ENCODE peak calls at places on chromosomes 2 and 18, in four cellular contexts. D is Peyer's patch, B is upper lobe of left lung, Q is Panc1. X is an unnamed sample. For H3K4me1, the result is how much of the 10 kb centered on the place peaks cover.

GRCh38 chr2:191836471-191836852 is 10.4 kb downstream of the CAVIN2 start:
- DNase-seq in Q (no peak), D (no peak), B (no peak), X (no peak)

GRCh38 chr2:157480182-157480961 is 36.5 kb upstream of the CYTIP start:
- DNase-seq in Q (no peak), D (peak), B (peak), X (peak)

GRCh38 chr2:157329524-157329923 is 3.9 kb upstream of the ERMN start:
- DNase-seq in D (peak), Q (no peak), B (peak), X (no peak)

GRCh38 chr2:169877406-169877805 is 50.2 kb downstream of the UBR3 start:
- DNase-seq in Q (no peak), B (no peak), D (no peak), X (no peak)

GRCh38 chr2:119407430-119408220 is 24.0 kb upstream of the TMEM37 start:
- DNase-seq in B (peak), Q (peak), D (no peak), X (no peak)

GRCh38 chr2:151973901-151974199 is 125.0 kb downstream of the CACNB4 start:
- DNase-seq in D (no peak), B (no peak), Q (no peak), X (peak)

GRCh38 chr18:79620586-79621165 is 58.9 kb upstream of the CTDP1 start:
- DNase-seq in B (no peak), D (no peak), Q (no peak), X (no peak)

GRCh38 chr2:44120428-44120827 is 48.2 kb upstream of the PPM1B start:
- DNase-seq in Q (no peak), D (no peak), B (no peak), X (no peak)

GRCh38 chr2:112542974-112543760 is 902 bp downstream of the POLR1B start:
- DNase-seq in Q (peak), D (no peak), B (no peak), X (no peak)

GRCh38 chr2:189402932-189403331 is 38.3 kb upstream of the WDR75 start:
- DNase-seq in B (no peak), D (no peak), Q (no peak), X (no peak)

GRCh38 chr2:216116418-216116817 is 7.3 kb downstream of the XRCC5 start:
- DNase-seq in B (no peak), Q (no peak), D (no peak), X (no peak)

GRCh38 chr2:142189506-142189905 is 58.7 kb upstream of the LRP1B start:
- DNase-seq in D (no peak), B (no peak), Q (no peak), X (no peak)

GRCh38 chr2:31060397-31060796 is 77.8 kb downstream of the GALNT14 start:
- DNase-seq in Q (no peak), D (peak), B (no peak), X (no peak)

GRCh38 chr2:178143481-178143880 is 31.2 kb downstream of the RBM45 start:
- DNase-seq in D (no peak), B (no peak), Q (no peak), X (no peak)

GRCh38 chr2:222568866-222569265 is 87.0 kb downstream of the FARSB start:
- DNase-seq in B (no peak), D (no peak), Q (no peak), X (peak)

GRCh38 chr2:217064234-217065103 is 204.6 kb upstream of the TNP1 start:
- DNase-seq in D (no peak), Q (no peak), B (peak), X (peak)

GRCh38 chr2:9478526-9478925 is 4.2 kb downstream of the IAH1 start:
- DNase-seq in Q (no peak), B (no peak), D (no peak), X (no peak)

GRCh38 chr2:19887508-19887907 is 14.3 kb downstream of the TTC32 start:
- DNase-seq in B (no peak), Q (no peak), D (no peak), X (no peak)

GRCh38 chr2:199195893-199196502 is 261.7 kb downstream of the SATB2 start:
- DNase-seq in D (no peak), B (no peak), Q (no peak), X (no peak)

GRCh38 chr2:207676827-207677354 is 34.5 kb upstream of the CCNYL1 start:
- DNase-seq in Q (no peak), D (no peak), B (no peak), X (no peak)

GRCh38 chr18:45245036-45245638 is 370.1 kb upstream of the SLC14A2 start:
- DNase-seq in D (no peak), Q (no peak), B (no peak), X (no peak)

DNA sequence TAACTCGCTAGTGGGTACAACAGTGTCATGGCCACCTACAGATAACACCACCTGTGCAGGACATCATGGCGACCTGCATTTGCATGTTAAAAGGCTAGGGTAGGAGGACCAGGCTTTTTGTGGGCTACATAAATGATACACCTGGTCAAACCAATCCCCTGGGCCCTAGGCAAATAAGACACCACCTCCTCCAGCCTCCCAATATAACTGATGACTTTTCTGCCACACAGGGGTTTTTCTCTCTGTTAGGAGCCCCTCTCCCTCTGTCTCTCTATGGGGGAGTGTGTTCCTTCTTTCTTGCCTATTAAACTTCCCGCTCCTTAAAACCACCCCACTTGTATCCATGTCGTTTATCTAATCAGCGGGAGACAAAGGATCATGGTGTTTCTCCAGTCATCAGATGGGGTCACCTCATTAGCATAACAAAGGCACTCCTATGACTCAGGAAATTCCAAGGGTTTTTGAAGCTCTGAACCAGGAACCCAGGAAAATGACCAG is 10.8 kb upstream of the BUB1 start:
- DNase-seq in D (no peak), Q (no peak), B (no peak), X (no peak)
- H3K4me1 ChIP-seq in D (under half), Q (under half), B (under half), X (under half)

GRCh38 chr2:39738941-39739340 is 40.1 kb downstream of the THUMPD2 start:
- DNase-seq in D (no peak), Q (no peak), B (no peak), X (no peak)

GRCh38 chr2:39736593-39736992 is 42.5 kb downstream of the THUMPD2 start:
- DNase-seq in Q (no peak), B (no peak), D (no peak), X (no peak)

GRCh38 chr2:39735648-39736047 is 43.4 kb downstream of the THUMPD2 start:
- DNase-seq in D (no peak), Q (no peak), B (no peak), X (no peak)

GRCh38 chr2:39739386-39739785 is 39.7 kb downstream of the THUMPD2 start:
- DNase-seq in D (no peak), B (no peak), Q (no peak), X (no peak)

GRCh38 chr2:39737661-39738060 is 41.4 kb downstream of the THUMPD2 start:
- DNase-seq in D (no peak), Q (no peak), B (no peak), X (no peak)
- H3K4me3 ChIP-seq in D (no peak), Q (no peak), B (no peak), X (no peak)

GRCh38 chr2:27961997-27962396 is 71.5 kb downstream of the BABAM2 start:
- DNase-seq in B (no peak), D (no peak), Q (no peak), X (no peak)

GRCh38 chr2:27960237-27960912 is 69.8 kb downstream of the BABAM2 start:
- DNase-seq in D (no peak), Q (no peak), B (no peak), X (no peak)

GRCh38 chr2:27958711-27959378 is 68.3 kb downstream of the BABAM2 start:
- DNase-seq in D (no peak), B (no peak), Q (no peak), X (no peak)

GRCh38 chr2:27956895-27957294 is 66.4 kb downstream of the BABAM2 start:
- DNase-seq in Q (no peak), D (no peak), B (no peak), X (no peak)

DNA sequence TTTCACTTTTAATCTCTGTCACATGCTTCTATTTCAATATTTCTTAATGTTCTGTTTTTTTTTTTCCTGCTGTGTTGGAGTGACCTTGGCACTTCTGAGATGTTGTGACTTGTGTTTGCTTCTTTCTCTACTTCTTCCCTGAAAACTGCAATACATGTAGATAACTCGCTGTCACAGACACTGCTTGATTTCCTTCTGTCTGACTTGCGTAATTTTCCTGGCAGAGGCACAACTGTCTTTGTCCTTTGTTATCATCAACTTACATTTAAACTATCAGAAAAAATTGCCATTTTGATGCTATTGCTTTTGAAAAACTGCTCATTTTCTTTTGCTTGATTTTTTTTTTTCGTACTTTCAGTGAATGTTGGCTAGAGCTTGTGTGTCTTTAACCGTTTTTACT is 69.0 kb downstream of the BABAM2 start:
- DNase-seq in B (peak), Q (no peak), D (no peak), X (no peak)
- H3K4me1 ChIP-seq in B (under half), Q (under half), D (under half), X (half or more)

DNA sequence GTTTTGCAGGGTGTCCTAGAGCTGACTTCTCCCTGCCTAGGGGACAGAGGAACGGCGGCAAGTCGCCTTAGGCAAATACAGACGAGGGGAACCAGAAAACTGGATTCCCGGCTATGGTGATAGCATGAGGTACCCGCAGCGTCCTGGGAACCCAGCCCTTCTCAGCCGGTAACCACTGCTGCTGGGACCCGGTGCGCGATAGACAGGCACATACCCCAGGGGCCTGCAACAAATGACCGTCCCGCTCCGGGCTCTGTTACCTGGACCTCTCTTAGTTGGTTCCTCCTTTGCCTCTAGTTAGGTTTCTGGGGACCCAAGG is 643 bp upstream of the SERPINE2 start:
- DNase-seq in D (no peak), Q (no peak), B (no peak), X (no peak)
- H3K4me3 ChIP-seq in D (peak), Q (peak), B (peak), X (peak)